ENCODE peak calls at places on chromosomes 16 and 17, in five cellular contexts. J, O, Z, C and S are unnamed samples.

GRCh38 chr16:65832679-65833078 is 533.8 kb upstream of the CDH5 start:
- DNase-seq in C (no peak), J (no peak), Z (no peak), O (no peak), S (no peak)

GRCh38 chr16:21666772-21667171 is 3.0 kb downstream of the OTOA start:
- DNase-seq in J (no peak), O (no peak), Z (no peak), C (no peak), S (no peak)

GRCh38 chr17:79581306-79581932 is 29.4 kb downstream of the RBFOX3 start:
- DNase-seq in J (no peak), O (no peak), Z (no peak), C (no peak), S (no peak)

GRCh38 chr17:61805399-61805798 is 57.9 kb downstream of the BRIP1 start:
- DNase-seq in Z (no peak), C (no peak), J (no peak), O (peak; percentile 27), S (no peak)

GRCh38 chr16:90031931-90032663 is 12.8 kb upstream of the DBNDD1 start:
- DNase-seq in O (no peak), J (peak; percentile 35), Z (no peak), C (no peak), S (no peak)

GRCh38 chr17:73203788-73204479 is 11.1 kb downstream of the COG1 start:
- DNase-seq in Z (no peak), O (no peak), J (no peak), C (no peak), S (peak; percentile 41)

GRCh38 chr16:21608647-21609328 is 9.4 kb downstream of the METTL9 start:
- DNase-seq in Z (no peak), O (no peak), C (no peak), J (no peak), S (no peak)

GRCh38 chr16:88768041-88768876 is 16.8 kb downstream of the PIEZO1 start:
- DNase-seq in O (no peak), C (peak; percentile 53), Z (peak; percentile 77), J (peak; percentile 68), S (no peak)

GRCh38 chr17:32503251-32504165 is 16.7 kb downstream of the CDK5R1 start:
- DNase-seq in C (no peak), J (no peak), O (no peak), Z (no peak), S (peak; percentile 44)

GRCh38 chr16:25148568-25149215 is 37.1 kb downstream of the LCMT1 start:
- DNase-seq in Z (no peak), C (no peak), J (no peak), O (no peak), S (no peak)

GRCh38 chr17:74803388-74803930 is 27.3 kb upstream of the NAT9 start:
- DNase-seq in Z (no peak), J (no peak), O (no peak), C (no peak), S (no peak)

GRCh38 chr17:59441459-59442096 is 110.1 kb downstream of the YPEL2 start:
- DNase-seq in Z (no peak), O (no peak), C (no peak), J (no peak), S (no peak)

GRCh38 chr16:28875134-28876015 is 2.9 kb upstream of the ATP2A1 start:
- DNase-seq in C (no peak), Z (no peak), J (peak; percentile 14), O (no peak), S (no peak)

GRCh38 chr17:43471801-43472200 is 12.0 kb upstream of the DHX8 start:
- DNase-seq in Z (no peak), C (no peak), O (peak; percentile 7), J (no peak), S (no peak)

GRCh38 chr17:49779730-49780220 is 8.7 kb upstream of the KAT7 start:
- DNase-seq in C (no peak), J (peak; percentile 49), Z (peak; percentile 75), O (peak; percentile 67), S (no peak)

GRCh38 chr16:80971814-80972213 is 34.9 kb downstream of the CMC2 start:
- DNase-seq in O (no peak), J (no peak), Z (no peak), C (no peak), S (no peak)

GRCh38 chr17:1606352-1606985 is 22.2 kb downstream of the SLC43A2 start:
- DNase-seq in J (no peak), Z (no peak), C (no peak), O (peak; percentile 17), S (no peak)

GRCh38 chr16:22353188-22353919 is 21.1 kb downstream of the CDR2 start:
- DNase-seq in Z (no peak), J (peak; percentile 43), O (peak; percentile 62), C (no peak), S (no peak)

GRCh38 chr17:31744541-31744951 is 114.5 kb downstream of the COPRS start:
- DNase-seq in C (no peak), Z (no peak), O (no peak), J (no peak), S (no peak)

GRCh38 chr16:31118223-31119155 is 1.0 kb downstream of the KAT8 start:
- DNase-seq in O (peak; percentile 47), Z (no peak), J (no peak), C (no peak), S (no peak)

GRCh38 chr17:80498242-80498919 is 22.0 kb upstream of the NPTX1 start:
- DNase-seq in Z (no peak), O (peak; percentile 74), C (no peak), J (no peak), S (no peak)

GRCh38 chr16:57148481-57148880 is 37.4 kb downstream of the PSME3IP1 start:
- DNase-seq in Z (no peak), O (no peak), C (no peak), J (no peak), S (no peak)

GRCh38 chr17:63987616-63988478 is 10.3 kb upstream of the PRR29 start:
- DNase-seq in Z (no peak), C (no peak), O (no peak), J (no peak), S (no peak)

GRCh38 chr16:4376126-4376819 is 4.6 kb downstream of the VASN start:
- DNase-seq in J (no peak), Z (peak; percentile 97), C (peak; percentile 94), O (peak; percentile 56), S (no peak)

GRCh38 chr16:47565454-47565853 is 104.3 kb downstream of the PHKB start:
- DNase-seq in Z (peak; percentile 73), O (peak; percentile 49), C (peak; percentile 56), J (no peak), S (no peak)

GRCh38 chr17:61837175-61838051 is 25.9 kb downstream of the BRIP1 start:
- DNase-seq in J (peak; percentile 45), Z (no peak), C (peak; percentile 19), O (peak; percentile 49), S (peak; percentile 19)

GRCh38 chr16:4339909-4340308 is 11.2 kb downstream of the PAM16 start:
- DNase-seq in J (no peak), C (peak; percentile 70), Z (no peak), O (no peak), S (no peak)

GRCh38 chr17:50963139-50963538 is 97.0 kb upstream of the TOB1 start:
- DNase-seq in J (no peak), Z (no peak), O (no peak), C (no peak), S (no peak)

GRCh38 chr17:76816590-76817135 is 51.5 kb upstream of the MGAT5B start:
- DNase-seq in J (peak; percentile 73), Z (no peak), C (no peak), O (peak; percentile 38), S (peak; percentile 43)
- TF ChIP-seq CTCF in J (peak; percentile 86), Z (no peak), C (no peak), O (peak; percentile 87), S (peak; percentile 71)

GRCh38 chr16:29899516-29900101 is at the start of gene SEZ6L2:
- DNase-seq in C (peak; percentile 81), J (peak; percentile 74), O (peak; percentile 89), Z (no peak), S (peak; percentile 66)
- TF ChIP-seq CTCF in C (no peak), J (no peak), O (peak; percentile 56), Z (no peak), S (no peak)

GRCh38 chr17:4490109-4490591 is 8.5 kb upstream of the SPNS2 start:
- DNase-seq in O (no peak), J (no peak), Z (no peak), C (no peak), S (no peak)

GRCh38 chr17:4490637-4491061 is 8.0 kb upstream of the SPNS2 start:
- DNase-seq in C (no peak), J (no peak), Z (no peak), O (no peak), S (no peak)

GRCh38 chr17:4497101-4497824 is 1.4 kb upstream of the SPNS2 start:
- DNase-seq in J (no peak), C (no peak), O (no peak), Z (peak; percentile 91), S (no peak)

GRCh38 chr17:4488989-4489595 is 9.6 kb upstream of the SPNS2 start:
- DNase-seq in J (no peak), Z (no peak), O (no peak), C (no peak), S (no peak)

DNA sequence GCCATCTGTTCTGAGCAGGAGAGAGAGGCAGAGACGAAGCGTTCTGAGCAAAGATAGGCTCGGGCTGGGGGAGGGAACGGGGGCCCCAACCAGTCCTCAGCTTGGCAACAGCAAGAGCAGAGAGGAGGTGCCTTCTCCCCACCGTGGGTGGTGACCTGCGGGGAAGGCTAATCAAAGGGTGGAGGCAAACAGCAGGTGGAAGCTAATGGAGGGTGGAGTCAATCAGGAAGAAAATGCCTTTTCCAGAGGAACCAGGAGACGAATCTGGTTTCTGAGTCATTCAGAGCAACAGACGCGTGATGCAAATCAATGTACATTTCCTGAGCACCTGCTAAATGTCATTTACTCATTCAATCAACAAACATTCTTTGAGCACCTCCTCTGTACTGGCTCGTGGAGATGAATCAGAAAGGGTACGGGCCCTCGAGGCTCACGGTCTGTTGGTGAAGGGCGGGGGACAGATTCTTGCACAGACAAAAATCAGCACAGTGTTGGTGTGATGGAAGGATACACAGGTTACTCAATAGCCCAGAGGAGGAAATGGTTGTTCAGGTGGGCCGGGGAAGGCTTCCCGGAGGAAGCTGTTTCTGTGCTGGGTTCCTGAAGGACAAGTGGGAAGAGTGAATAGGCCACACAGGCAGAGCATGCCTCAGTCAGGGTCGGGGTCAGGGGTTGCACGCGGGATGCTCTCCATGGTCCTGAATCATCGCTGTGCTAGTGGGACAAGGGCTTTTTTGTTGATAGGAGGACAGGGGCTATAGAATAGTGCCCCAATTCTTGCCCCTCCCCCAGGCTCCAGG is 5.7 kb upstream of the SPNS2 start:
- DNase-seq in O (no peak), Z (no peak), C (no peak), J (peak; percentile 70), S (no peak)
- TF ChIP-seq CTCF in O (no peak), Z (no peak), C (no peak), J (no peak), S (no peak)

DNA sequence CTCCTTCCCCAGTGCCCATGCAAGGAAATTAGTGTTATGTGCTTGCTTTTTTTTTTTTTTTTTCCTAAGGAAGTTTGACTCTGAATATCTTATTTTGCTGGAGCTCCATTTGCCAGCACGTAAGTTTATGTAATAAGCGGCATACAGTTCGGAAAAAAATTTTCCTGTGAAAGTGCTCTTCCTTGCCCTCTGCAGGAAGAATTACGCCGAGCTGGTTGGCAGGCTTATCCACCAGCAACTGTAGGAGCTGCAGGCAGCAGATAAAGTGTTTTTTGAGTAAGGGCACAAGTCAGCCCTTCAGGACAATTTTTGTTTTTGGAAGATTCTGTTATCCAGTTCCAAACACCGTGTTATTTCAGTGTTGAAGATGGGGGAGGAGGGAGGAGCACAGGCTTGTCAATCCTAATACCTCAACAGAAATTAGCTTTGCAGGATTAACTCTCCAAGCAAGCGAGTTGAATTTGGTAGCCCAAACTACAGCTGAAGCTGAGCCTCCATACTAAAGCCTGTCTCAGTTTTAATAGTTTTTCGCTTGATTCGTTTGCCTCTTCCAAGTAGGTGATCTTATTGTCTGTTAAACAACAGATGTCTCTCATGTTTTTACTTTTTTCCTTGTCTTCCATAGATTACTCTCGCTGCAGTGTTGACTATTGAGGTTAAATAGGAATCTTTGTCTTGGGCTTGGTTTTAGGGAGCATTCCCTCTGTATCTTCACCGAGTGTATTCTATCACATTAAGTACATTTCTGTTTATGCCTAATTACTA is 1.1 kb downstream of the SPECC1 start:
- DNase-seq in O (peak; percentile 14), C (peak; percentile 20), Z (peak; percentile 70), J (peak; percentile 59), S (no peak)
- TF ChIP-seq CTCF in O (peak; percentile 73), C (no peak), Z (peak; percentile 48), J (peak; percentile 56), S (no peak)